ENCODE peak calls at places on chromosomes 3 and 15, in four cellular contexts. T is stimulated activated CD4-positive, alpha-beta T cell treated with anti-CD3 and anti-CD28 coated beads, Interleukin-15, amount 100 ng/mL, for 48 hours; A is NCI-H1105; P is Caki2. J is an unnamed sample.
A peak's percentile ranks its signal among the peaks of the same experiment; 100 is the strongest.

GRCh38 chr15:81859737-81860516 is 185.9 kb downstream of the MEX3B start:
- DNase-seq in P (no peak), T (no peak), A (peak; percentile 51), J (no peak)

GRCh38 chr15:80620141-80620540 is 75.0 kb upstream of the ABHD17C start:
- DNase-seq in T (no peak), A (no peak), P (no peak), J (no peak)

GRCh38 chr3:85170646-85171045 is 211.9 kb downstream of the CADM2 start:
- DNase-seq in A (no peak), P (peak; percentile 6), T (no peak), J (no peak)

GRCh38 chr3:169148448-169149348 is 514.8 kb downstream of the MECOM start:
- DNase-seq in P (no peak), A (no peak), T (no peak), J (no peak)

GRCh38 chr3:167736264-167736787 is 805 bp downstream of the SERPINI1 start:
- DNase-seq in P (no peak), A (no peak), T (no peak), J (no peak)

GRCh38 chr3:62248831-62249776 is 124.2 kb downstream of the FEZF2 start:
- DNase-seq in T (no peak), P (no peak), A (no peak), J (no peak)

GRCh38 chr15:39752991-39753390 is 29.6 kb downstream of the FSIP1 start:
- DNase-seq in A (no peak), P (no peak), T (no peak), J (no peak)

GRCh38 chr15:35740761-35741160 is 194.8 kb upstream of the DPH6 start:
- DNase-seq in A (no peak), P (no peak), T (no peak), J (no peak)

GRCh38 chr3:89867286-89867685 is 759.9 kb downstream of the EPHA3 start:
- DNase-seq in A (no peak), T (no peak), P (no peak), J (no peak)

GRCh38 chr15:49314729-49315128 is 108.3 kb upstream of the FGF7 start:
- DNase-seq in P (no peak), T (no peak), A (no peak), J (no peak)

GRCh38 chr3:160081958-160082533 is 93.4 kb downstream of the IL12A start:
- DNase-seq in A (no peak), P (no peak), T (no peak), J (no peak)

GRCh38 chr15:68797589-68798377 is 22.9 kb downstream of the ANP32A start:
- DNase-seq in T (no peak), A (no peak), P (no peak), J (no peak)

GRCh38 chr3:161222662-161223061 is 1.6 kb downstream of the NMD3 start:
- DNase-seq in P (no peak), T (no peak), A (no peak), J (no peak)

GRCh38 chr3:19348929-19349564 is 200.7 kb downstream of the KCNH8 start:
- DNase-seq in T (no peak), P (no peak), A (no peak), J (peak; percentile 13)

GRCh38 chr15:92617197-92618037 is 38.2 kb downstream of the FAM174B start:
- DNase-seq in P (peak; percentile 61), A (no peak), T (no peak), J (no peak)

GRCh38 chr3:32951410-32951811 is at the start of gene CCR4:
- DNase-seq in T (peak; percentile 45), A (no peak), P (no peak), J (no peak)

GRCh38 chr3:175208316-175208715 is 349.2 kb downstream of the NAALADL2 start:
- DNase-seq in P (peak; percentile 23), T (no peak), A (no peak), J (no peak)

GRCh38 chr3:120471643-120472042 is 20.9 kb upstream of the FSTL1 start:
- DNase-seq in P (no peak), A (no peak), T (no peak), J (no peak)

GRCh38 chr3:43676440-43676839 is 14.3 kb upstream of the ABHD5 start:
- DNase-seq in P (no peak), A (no peak), T (no peak), J (no peak)

GRCh38 chr15:96462768-96463167 is 132.3 kb downstream of the NR2F2 start:
- DNase-seq in A (no peak), P (no peak), T (no peak), J (no peak)

GRCh38 chr15:89673162-89673506 is 6.0 kb downstream of the PLIN1 start:
- DNase-seq in P (no peak), T (peak; percentile 4), A (no peak), J (peak; percentile 67)

GRCh38 chr3:117473981-117474563 is 764.5 kb downstream of the TUSC7 start:
- DNase-seq in T (no peak), A (peak; percentile 40), P (no peak), J (no peak)

GRCh38 chr3:152365766-152366593 is 97.3 kb downstream of the MBNL1 start:
- DNase-seq in P (no peak), T (no peak), A (peak; percentile 36), J (no peak)

GRCh38 chr15:29322407-29322806 is 52.8 kb upstream of the NSMCE3 start:
- DNase-seq in T (no peak), A (no peak), P (no peak), J (no peak)

GRCh38 chr15:37771462-37771861 is 163.0 kb upstream of the TMCO5A start:
- DNase-seq in T (no peak), P (no peak), A (no peak), J (no peak)

GRCh38 chr15:88788036-88788435 is 15.2 kb upstream of the ACAN start:
- DNase-seq in P (no peak), T (no peak), A (no peak), J (no peak)

GRCh38 chr3:136093771-136094170 is 102.4 kb downstream of the MSL2 start:
- DNase-seq in P (no peak), A (peak; percentile 18), T (no peak), J (no peak)

GRCh38 chr3:113161661-113162060 is 49.7 kb upstream of the BOC start:
- DNase-seq in A (no peak), P (no peak), T (no peak), J (no peak)

GRCh38 chr3:111864821-111865656 is 6.0 kb downstream of the PHLDB2 start:
- DNase-seq in P (peak; percentile 66), A (no peak), T (no peak), J (no peak)

GRCh38 chr3:14563946-14564539 is 23.9 kb upstream of the GRIP2 start:
- DNase-seq in P (no peak), T (no peak), A (peak; percentile 70), J (no peak)

GRCh38 chr15:91909574-91909973 is 56.1 kb downstream of the SLCO3A1 start:
- DNase-seq in T (no peak), P (no peak), A (no peak), J (no peak)